ENCODE peak calls at places on chromosomes 11 and 22, in seven cellular contexts. T is putamen; H is NCI-H526 treated with DMSO at 0.1 percent for 48 hours; I is NCI-H1092; J is stimulated activated CD4-positive, alpha-beta T cell treated with anti-CD3 and anti-CD28 coated beads, Interleukin-1b, Interleukin-23, amount 100 ng/mL, for 1 hour; W is cardiac muscle cell; K is ovary. B is an unnamed sample.

GRCh38 chr11:69089258-69089657 is 40.5 kb downstream of the TPCN2 start:
- DNase-seq in T (no peak), H (no peak), I (no peak), J (no peak), W (no peak), K (no peak), B (peak)

GRCh38 chr22:45878901-45879551 is 97.9 kb downstream of the WNT7B start:
- DNase-seq in T (no peak), H (no peak), I (no peak), J (no peak), W (no peak), K (no peak), B (no peak)

GRCh38 chr11:8759634-8760033 is 77.0 kb downstream of the RPL27A start:
- DNase-seq in T (peak), H (no peak), I (no peak), J (no peak), W (no peak), K (peak), B (peak)

GRCh38 chr11:57476223-57476882 is 16.0 kb downstream of the RTN4RL2 start:
- DNase-seq in T (no peak), H (no peak), I (no peak), J (no peak), W (peak), K (peak), B (peak)

GRCh38 chr11:92576315-92576714 is 351.7 kb downstream of the FAT3 start:
- DNase-seq in T (no peak), H (peak), I (no peak), J (no peak), W (no peak), K (no peak), B (no peak)

GRCh38 chr22:39437836-39438704 is 18.7 kb upstream of the MGAT3 start:
- DNase-seq in T (no peak), H (no peak), I (no peak), J (no peak), W (no peak), K (no peak), B (no peak)

GRCh38 chr11:94513091-94513490 is 830 bp downstream of the C11orf97 start:
- DNase-seq in T (no peak), H (peak), I (peak), J (no peak), W (no peak), K (no peak), B (no peak)

GRCh38 chr22:30227438-30228228 is 18.9 kb downstream of the LIF start:
- DNase-seq in T (no peak), H (no peak), I (no peak), J (no peak), W (no peak), K (no peak), B (no peak)

GRCh38 chr22:28139993-28140392 is 220.9 kb upstream of the PITPNB start:
- DNase-seq in T (no peak), H (no peak), I (no peak), J (no peak), W (peak), K (no peak), B (no peak)

B was measured in testis.